ENCODE peak calls at places on chromosome 9, in seven cellular contexts. One of them, this sample, is unnamed.

GRCh38 chr9:77744877-77745435 is 96.8 kb upstream of the GNA14 start:
- DNase-seq in CD8-positive, alpha-beta memory T cell: no peak
- DNase-seq in A549: no peak
- DNase-seq in endothelial cell of umbilical vein: no peak
- DNase-seq in lower lobe of right lung: no peak
- DNase-seq in heart left ventricle: no peak
- DNase-seq in sigmoid colon: no peak
- DNase-seq in this sample: no peak

GRCh38 chr9:93090091-93090655 is 5.8 kb upstream of the CARD19 start:
- DNase-seq in CD8-positive, alpha-beta memory T cell: no peak
- DNase-seq in A549: no peak
- DNase-seq in endothelial cell of umbilical vein: no peak
- DNase-seq in lower lobe of right lung: peak
- DNase-seq in heart left ventricle: no peak
- DNase-seq in sigmoid colon: peak
- DNase-seq in this sample: no peak

GRCh38 chr9:93071464-93071863 is 13.0 kb downstream of the SUSD3 start:
- DNase-seq in CD8-positive, alpha-beta memory T cell: no peak
- DNase-seq in A549: peak
- DNase-seq in endothelial cell of umbilical vein: peak
- DNase-seq in lower lobe of right lung: no peak
- DNase-seq in heart left ventricle: no peak
- DNase-seq in sigmoid colon: no peak
- DNase-seq in this sample: no peak

GRCh38 chr9:83220737-83221136 is 157.8 kb upstream of the RASEF start:
- DNase-seq in CD8-positive, alpha-beta memory T cell: no peak
- DNase-seq in A549: no peak
- DNase-seq in endothelial cell of umbilical vein: peak
- DNase-seq in lower lobe of right lung: no peak
- DNase-seq in heart left ventricle: no peak
- DNase-seq in sigmoid colon: no peak
- DNase-seq in this sample: peak

GRCh38 chr9:36992501-36993316 is 41.4 kb downstream of the PAX5 start:
- DNase-seq in CD8-positive, alpha-beta memory T cell: no peak
- DNase-seq in A549: no peak
- DNase-seq in endothelial cell of umbilical vein: no peak
- DNase-seq in lower lobe of right lung: no peak
- DNase-seq in heart left ventricle: no peak
- DNase-seq in sigmoid colon: no peak
- DNase-seq in this sample: no peak

GRCh38 chr9:129232839-129233568 is 54.9 kb upstream of the IER5L start:
- DNase-seq in CD8-positive, alpha-beta memory T cell: no peak
- DNase-seq in A549: no peak
- DNase-seq in endothelial cell of umbilical vein: no peak
- DNase-seq in lower lobe of right lung: no peak
- DNase-seq in heart left ventricle: no peak
- DNase-seq in sigmoid colon: no peak
- DNase-seq in this sample: peak

GRCh38 chr9:77569335-77569734 is 78.8 kb downstream of the GNA14 start:
- DNase-seq in CD8-positive, alpha-beta memory T cell: no peak
- DNase-seq in A549: no peak
- DNase-seq in endothelial cell of umbilical vein: no peak
- DNase-seq in lower lobe of right lung: no peak
- DNase-seq in heart left ventricle: no peak
- DNase-seq in sigmoid colon: no peak
- DNase-seq in this sample: no peak

GRCh38 chr9:38224941-38225340 is 155.9 kb upstream of the SHB start:
- DNase-seq in CD8-positive, alpha-beta memory T cell: no peak
- DNase-seq in A549: no peak
- DNase-seq in endothelial cell of umbilical vein: no peak
- DNase-seq in lower lobe of right lung: no peak
- DNase-seq in heart left ventricle: no peak
- DNase-seq in sigmoid colon: no peak
- DNase-seq in this sample: no peak

GRCh38 chr9:82209797-82210470 is 221.4 kb downstream of the SPATA31D1 start:
- DNase-seq in CD8-positive, alpha-beta memory T cell: no peak
- DNase-seq in A549: no peak
- DNase-seq in endothelial cell of umbilical vein: no peak
- DNase-seq in lower lobe of right lung: no peak
- DNase-seq in heart left ventricle: no peak
- DNase-seq in sigmoid colon: no peak
- DNase-seq in this sample: no peak

GRCh38 chr9:83106272-83106671 is 43.3 kb upstream of the RASEF start:
- DNase-seq in CD8-positive, alpha-beta memory T cell: no peak
- DNase-seq in A549: peak
- DNase-seq in endothelial cell of umbilical vein: no peak
- DNase-seq in lower lobe of right lung: no peak
- DNase-seq in heart left ventricle: no peak
- DNase-seq in sigmoid colon: no peak
- DNase-seq in this sample: no peak

GRCh38 chr9:95097279-95097678 is 220.2 kb downstream of the FANCC start:
- DNase-seq in CD8-positive, alpha-beta memory T cell: no peak
- DNase-seq in A549: no peak
- DNase-seq in endothelial cell of umbilical vein: no peak
- DNase-seq in lower lobe of right lung: no peak
- DNase-seq in heart left ventricle: no peak
- DNase-seq in sigmoid colon: no peak
- DNase-seq in this sample: no peak

GRCh38 chr9:95854386-95855015 is 21.0 kb upstream of the ERCC6L2 start:
- DNase-seq in CD8-positive, alpha-beta memory T cell: no peak
- DNase-seq in A549: no peak
- DNase-seq in endothelial cell of umbilical vein: peak
- DNase-seq in lower lobe of right lung: no peak
- DNase-seq in heart left ventricle: no peak
- DNase-seq in sigmoid colon: no peak
- DNase-seq in this sample: no peak

GRCh38 chr9:104961238-104961637 is 33.3 kb upstream of the ABCA1 start:
- DNase-seq in CD8-positive, alpha-beta memory T cell: peak
- DNase-seq in A549: peak
- DNase-seq in endothelial cell of umbilical vein: peak
- DNase-seq in lower lobe of right lung: no peak
- DNase-seq in heart left ventricle: no peak
- DNase-seq in sigmoid colon: no peak
- DNase-seq in this sample: peak

GRCh38 chr9:69758001-69758730 is 1.6 kb downstream of the PTAR1 start:
- DNase-seq in CD8-positive, alpha-beta memory T cell: no peak
- DNase-seq in A549: no peak
- DNase-seq in endothelial cell of umbilical vein: no peak
- DNase-seq in lower lobe of right lung: no peak
- DNase-seq in heart left ventricle: no peak
- DNase-seq in sigmoid colon: no peak
- DNase-seq in this sample: no peak

GRCh38 chr9:37229882-37230482 is 109.6 kb downstream of the ZCCHC7 start:
- DNase-seq in CD8-positive, alpha-beta memory T cell: no peak
- DNase-seq in A549: peak
- DNase-seq in endothelial cell of umbilical vein: peak
- DNase-seq in lower lobe of right lung: no peak
- DNase-seq in heart left ventricle: no peak
- DNase-seq in sigmoid colon: no peak
- DNase-seq in this sample: peak

GRCh38 chr9:97986466-97986865 is 3.3 kb downstream of the ANP32B start:
- DNase-seq in CD8-positive, alpha-beta memory T cell: no peak
- DNase-seq in A549: no peak
- DNase-seq in endothelial cell of umbilical vein: no peak
- DNase-seq in lower lobe of right lung: no peak
- DNase-seq in heart left ventricle: no peak
- DNase-seq in sigmoid colon: no peak
- DNase-seq in this sample: no peak

GRCh38 chr9:16341176-16341575 is 529.3 kb downstream of the BNC2 start:
- DNase-seq in CD8-positive, alpha-beta memory T cell: no peak
- DNase-seq in A549: no peak
- DNase-seq in endothelial cell of umbilical vein: no peak
- DNase-seq in lower lobe of right lung: no peak
- DNase-seq in heart left ventricle: no peak
- DNase-seq in sigmoid colon: no peak
- DNase-seq in this sample: no peak

GRCh38 chr9:7324031-7324654 is 475.4 kb downstream of the DMAC1 start:
- DNase-seq in CD8-positive, alpha-beta memory T cell: no peak
- DNase-seq in A549: no peak
- DNase-seq in endothelial cell of umbilical vein: no peak
- DNase-seq in lower lobe of right lung: no peak
- DNase-seq in heart left ventricle: no peak
- DNase-seq in sigmoid colon: no peak
- DNase-seq in this sample: no peak

GRCh38 chr9:7320139-7320538 is 479.4 kb downstream of the DMAC1 start:
- DNase-seq in CD8-positive, alpha-beta memory T cell: no peak
- DNase-seq in A549: peak
- DNase-seq in endothelial cell of umbilical vein: peak
- DNase-seq in lower lobe of right lung: no peak
- DNase-seq in heart left ventricle: no peak
- DNase-seq in sigmoid colon: no peak
- DNase-seq in this sample: peak

GRCh38 chr9:7328453-7328852 is 471.1 kb downstream of the DMAC1 start:
- DNase-seq in CD8-positive, alpha-beta memory T cell: no peak
- DNase-seq in A549: no peak
- DNase-seq in endothelial cell of umbilical vein: no peak
- DNase-seq in lower lobe of right lung: no peak
- DNase-seq in heart left ventricle: no peak
- DNase-seq in sigmoid colon: no peak
- DNase-seq in this sample: no peak

DNA sequence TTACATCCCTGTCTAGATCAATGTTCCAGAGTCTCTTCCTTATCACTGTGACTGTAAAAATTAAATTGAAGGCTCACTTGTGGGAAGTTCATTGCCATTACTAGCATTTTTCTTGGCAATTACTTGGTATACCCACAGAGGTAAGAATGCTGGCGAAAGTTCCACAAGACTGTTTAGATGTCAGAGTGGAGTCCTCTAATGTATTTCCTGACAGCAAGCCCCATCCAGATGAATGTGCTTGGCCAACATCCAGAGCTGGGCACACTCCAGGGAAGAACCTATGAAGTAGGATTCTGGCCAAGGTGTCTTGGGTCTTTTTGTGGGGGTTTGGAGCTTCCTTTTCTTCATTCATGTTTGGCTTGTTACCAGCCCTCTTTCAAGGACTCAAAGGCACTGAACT is 473.6 kb downstream of the DMAC1 start:
- DNase-seq in CD8-positive, alpha-beta memory T cell: no peak
- DNase-seq in A549: no peak
- DNase-seq in endothelial cell of umbilical vein: no peak
- DNase-seq in lower lobe of right lung: no peak
- DNase-seq in heart left ventricle: no peak
- DNase-seq in sigmoid colon: no peak
- DNase-seq in this sample: no peak
- H3K27ac ChIP-seq in CD8-positive, alpha-beta memory T cell: no peak
- H3K27ac ChIP-seq in A549: no peak
- H3K27ac ChIP-seq in endothelial cell of umbilical vein: no peak
- H3K27ac ChIP-seq in lower lobe of right lung: no peak
- H3K27ac ChIP-seq in heart left ventricle: no peak
- H3K27ac ChIP-seq in sigmoid colon: no peak
- H3K27ac ChIP-seq in this sample: no peak

DNA sequence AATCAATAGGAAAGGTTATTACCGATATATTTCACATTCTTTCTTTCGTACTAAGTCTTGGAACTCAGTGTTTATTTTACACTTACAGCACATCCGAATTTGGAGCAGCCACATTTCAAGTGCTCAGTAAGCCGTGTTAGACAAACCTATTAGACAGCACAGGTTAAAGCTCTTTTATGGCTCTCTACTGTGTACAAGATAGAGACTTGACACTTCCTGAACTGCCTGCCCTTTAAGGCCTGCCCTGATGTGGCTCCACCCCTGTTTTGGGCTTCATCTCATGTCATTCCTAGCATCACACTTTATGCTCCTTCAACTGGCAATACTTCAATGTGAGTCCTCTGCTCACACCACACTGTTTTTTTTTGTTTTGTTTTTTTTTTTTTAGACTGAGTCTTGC is 23.5 kb upstream of the SUSD1 start:
- DNase-seq in CD8-positive, alpha-beta memory T cell: no peak
- DNase-seq in A549: peak
- DNase-seq in endothelial cell of umbilical vein: no peak
- DNase-seq in lower lobe of right lung: no peak
- DNase-seq in heart left ventricle: no peak
- DNase-seq in sigmoid colon: no peak
- DNase-seq in this sample: no peak
- H3K4me3 ChIP-seq in CD8-positive, alpha-beta memory T cell: no peak
- H3K4me3 ChIP-seq in A549: no peak
- H3K4me3 ChIP-seq in endothelial cell of umbilical vein: no peak
- H3K4me3 ChIP-seq in lower lobe of right lung: no peak
- H3K4me3 ChIP-seq in heart left ventricle: no peak
- H3K4me3 ChIP-seq in sigmoid colon: no peak
- H3K4me3 ChIP-seq in this sample: no peak

GRCh38 chr9:134627417-134628353 is 13.9 kb upstream of the COL5A1 start:
- DNase-seq in CD8-positive, alpha-beta memory T cell: no peak
- DNase-seq in A549: no peak
- DNase-seq in endothelial cell of umbilical vein: no peak
- DNase-seq in lower lobe of right lung: no peak
- DNase-seq in heart left ventricle: no peak
- DNase-seq in sigmoid colon: peak
- DNase-seq in this sample: no peak
- H3K27ac ChIP-seq in CD8-positive, alpha-beta memory T cell: no peak
- H3K27ac ChIP-seq in A549: peak
- H3K27ac ChIP-seq in endothelial cell of umbilical vein: no peak
- H3K27ac ChIP-seq in lower lobe of right lung: no peak
- H3K27ac ChIP-seq in heart left ventricle: no peak
- H3K27ac ChIP-seq in sigmoid colon: no peak
- H3K27ac ChIP-seq in this sample: no peak

GRCh38 chr9:121701736-121702261 is 50.4 kb downstream of the DAB2IP start:
- DNase-seq in CD8-positive, alpha-beta memory T cell: no peak
- DNase-seq in A549: no peak
- DNase-seq in endothelial cell of umbilical vein: no peak
- DNase-seq in lower lobe of right lung: no peak
- DNase-seq in heart left ventricle: no peak
- DNase-seq in sigmoid colon: no peak
- DNase-seq in this sample: no peak

GRCh38 chr9:121699271-121700164 is 48.1 kb downstream of the DAB2IP start:
- DNase-seq in CD8-positive, alpha-beta memory T cell: peak
- DNase-seq in A549: no peak
- DNase-seq in endothelial cell of umbilical vein: peak
- DNase-seq in lower lobe of right lung: peak
- DNase-seq in heart left ventricle: peak
- DNase-seq in sigmoid colon: peak
- DNase-seq in this sample: no peak

GRCh38 chr9:121698627-121699270 is 47.3 kb downstream of the DAB2IP start:
- DNase-seq in CD8-positive, alpha-beta memory T cell: peak
- DNase-seq in A549: no peak
- DNase-seq in endothelial cell of umbilical vein: no peak
- DNase-seq in lower lobe of right lung: peak
- DNase-seq in heart left ventricle: no peak
- DNase-seq in sigmoid colon: no peak
- DNase-seq in this sample: no peak

GRCh38 chr9:121700165-121700830 is 48.9 kb downstream of the DAB2IP start:
- DNase-seq in CD8-positive, alpha-beta memory T cell: no peak
- DNase-seq in A549: peak
- DNase-seq in endothelial cell of umbilical vein: peak
- DNase-seq in lower lobe of right lung: peak
- DNase-seq in heart left ventricle: peak
- DNase-seq in sigmoid colon: peak
- DNase-seq in this sample: peak

DNA sequence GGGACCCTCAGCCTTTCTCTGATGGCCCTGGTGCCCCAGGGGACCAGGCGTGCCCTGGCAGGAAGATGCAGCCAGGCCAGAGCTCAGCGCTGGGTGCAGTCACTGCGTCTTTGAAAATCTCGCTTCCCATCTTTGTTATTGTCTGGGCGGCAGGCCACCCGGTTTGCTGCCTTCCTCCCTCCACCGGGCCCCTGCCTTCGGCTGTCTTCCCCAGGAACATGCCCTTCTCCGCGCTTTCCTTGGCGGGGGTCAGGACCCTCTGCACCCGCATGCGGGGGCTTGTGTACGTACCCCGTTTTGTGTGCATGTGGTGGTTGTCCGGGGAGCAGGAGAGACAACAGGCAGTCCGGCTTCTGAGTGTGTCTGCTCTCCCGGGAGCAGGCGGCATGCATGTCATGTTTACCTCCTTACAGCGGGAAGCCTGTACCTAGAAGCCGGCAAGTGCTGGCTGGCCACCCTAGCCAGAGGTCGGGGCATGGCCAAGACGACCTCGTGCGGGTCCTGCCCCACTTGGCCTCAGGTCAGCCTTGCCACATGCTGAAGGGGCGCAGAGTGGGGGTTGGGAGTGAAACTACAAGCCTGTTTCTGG is 49.5 kb downstream of the DAB2IP start:
- DNase-seq in CD8-positive, alpha-beta memory T cell: no peak
- DNase-seq in A549: no peak
- DNase-seq in endothelial cell of umbilical vein: peak
- DNase-seq in lower lobe of right lung: no peak
- DNase-seq in heart left ventricle: peak
- DNase-seq in sigmoid colon: no peak
- DNase-seq in this sample: no peak
- H3K4me3 ChIP-seq in CD8-positive, alpha-beta memory T cell: no peak
- H3K4me3 ChIP-seq in A549: no peak
- H3K4me3 ChIP-seq in endothelial cell of umbilical vein: peak
- H3K4me3 ChIP-seq in lower lobe of right lung: peak
- H3K4me3 ChIP-seq in heart left ventricle: peak
- H3K4me3 ChIP-seq in sigmoid colon: peak
- H3K4me3 ChIP-seq in this sample: peak